ENCODE peak calls at places on chromosomes 6 and 20, in four cellular contexts. T is NCI-H460, Y is AML-193, O is activated T-cell treated with anti-CD3 and anti-CD28 coated beads for 1 hour. A is an unnamed sample.

GRCh38 chr6:55449219-55449618 is 122.0 kb downstream of the GFRAL start:
- DNase-seq in T (no peak), Y (peak; percentile 32), O (no peak), A (no peak)

GRCh38 chr20:41119593-41120561 is 17.5 kb upstream of the PLCG1 start:
- DNase-seq in T (no peak), Y (no peak), O (no peak), A (no peak)

GRCh38 chr6:135936606-135937005 is 85.1 kb downstream of the PDE7B start:
- DNase-seq in T (peak; percentile 25), Y (no peak), O (no peak), A (no peak)

GRCh38 chr20:58407966-58408557 is 19.0 kb downstream of the VAPB start:
- DNase-seq in T (no peak), Y (no peak), O (no peak), A (no peak)

GRCh38 chr20:25248501-25249172 is 752 bp downstream of the PYGB start:
- DNase-seq in T (no peak), Y (no peak), O (no peak), A (no peak)

GRCh38 chr20:56200456-56200855 is 48.1 kb upstream of the MC3R start:
- DNase-seq in T (no peak), Y (no peak), O (no peak), A (no peak)

GRCh38 chr6:167077241-167077932 is 45.5 kb upstream of the CCR6 start:
- DNase-seq in T (no peak), Y (no peak), O (no peak), A (no peak)

GRCh38 chr6:91098006-91098405 is 511.1 kb upstream of the MAP3K7 start:
- DNase-seq in T (no peak), Y (no peak), O (no peak), A (no peak)

GRCh38 chr6:90364291-90364690 is 67.6 kb upstream of the BACH2 start:
- DNase-seq in T (no peak), Y (no peak), O (no peak), A (no peak)

GRCh38 chr20:4795394-4795793 is 73.7 kb downstream of the PRND start:
- DNase-seq in T (peak; percentile 50), Y (no peak), O (no peak), A (no peak)

GRCh38 chr6:41688256-41688965 is 47.0 kb downstream of the TFEB start:
- DNase-seq in T (no peak), Y (no peak), O (no peak), A (no peak)

GRCh38 chr6:24982231-24982630 is 46.5 kb upstream of the RIPOR2 start:
- DNase-seq in T (no peak), Y (no peak), O (no peak), A (no peak)

GRCh38 chr6:44454198-44454597 is 66.7 kb downstream of the CDC5L start:
- DNase-seq in T (no peak), Y (no peak), O (no peak), A (no peak)

A was measured in mucosa of gallbladder.